ENCODE peak calls at places on chromosomes 6 and 20, in five cellular contexts. N, V, E, S and P are unnamed samples.

GRCh38 chr6:37366910-37367309 is 13.1 kb downstream of the RNF8 start:
- DNase-seq in E (no peak), V (no peak), S (no peak), N (no peak), P (no peak)

GRCh38 chr6:34598725-34599124 is 42.6 kb upstream of the SPDEF start:
- DNase-seq in S (no peak), E (no peak), V (no peak), N (no peak), P (no peak)

GRCh38 chr6:51152594-51152993 is 333.9 kb downstream of the TFAP2B start:
- DNase-seq in E (no peak), V (no peak), N (no peak), S (no peak), P (no peak)

GRCh38 chr20:826695-827323 is 6.7 kb upstream of the FAM110A start:
- DNase-seq in N (no peak), S (no peak), E (no peak), V (no peak), P (no peak)

GRCh38 chr6:132741281-132741680 is 16.4 kb downstream of the VNN2 start:
- DNase-seq in N (no peak), E (no peak), V (no peak), S (no peak), P (no peak)

GRCh38 chr20:63219866-63220521 is 4.1 kb upstream of the YTHDF1 start:
- DNase-seq in S (no peak), V (no peak), N (no peak), E (no peak), P (no peak)

GRCh38 chr6:147204843-147205311 is 660 bp downstream of the STXBP5 start:
- DNase-seq in E (no peak), V (no peak), S (no peak), N (no peak), P (no peak)

GRCh38 chr6:84043555-84043954 is 10.0 kb downstream of the MRAP2 start:
- DNase-seq in N (no peak), V (no peak), S (no peak), E (no peak), P (no peak)

GRCh38 chr6:35635601-35636597 is 52.8 kb downstream of the FKBP5 start:
- DNase-seq in S (no peak), V (no peak), N (no peak), E (no peak), P (no peak)

GRCh38 chr6:17278289-17279061 is 2.7 kb upstream of the RBM24 start:
- DNase-seq in N (no peak), E (no peak), V (no peak), S (peak), P (no peak)

GRCh38 chr6:2178125-2178524 is 67.3 kb downstream of the GMDS start:
- DNase-seq in N (no peak), V (no peak), S (no peak), E (no peak), P (no peak)

GRCh38 chr6:159047896-159048685 is 3.3 kb upstream of the TAGAP start:
- DNase-seq in E (no peak), S (no peak), V (peak), N (no peak), P (no peak)

GRCh38 chr6:139519097-139519496 is 144.6 kb upstream of the CITED2 start:
- DNase-seq in N (no peak), S (no peak), E (no peak), V (no peak), P (no peak)

GRCh38 chr6:109237082-109237985 is 142.0 kb downstream of the CEP57L1 start:
- DNase-seq in N (no peak), V (no peak), E (no peak), S (no peak), P (no peak)

GRCh38 chr6:90860822-90861601 is 274.1 kb upstream of the MAP3K7 start:
- DNase-seq in S (no peak), N (no peak), V (peak), E (no peak), P (no peak)

GRCh38 chr6:40419881-40420705 is 167.1 kb downstream of the LRFN2 start:
- DNase-seq in S (no peak), N (no peak), E (no peak), V (no peak), P (no peak)

GRCh38 chr20:50690979-50691584 is at the start of gene RIPOR3:
- DNase-seq in V (peak), S (no peak), N (no peak), E (no peak), P (no peak)

GRCh38 chr20:41631826-41632225 is 13.6 kb upstream of the CHD6 start:
- DNase-seq in S (no peak), V (peak), N (no peak), E (no peak), P (no peak)

GRCh38 chr6:140071115-140071514 is 696.7 kb upstream of the CITED2 start:
- DNase-seq in N (no peak), E (no peak), V (peak), S (peak), P (no peak)

GRCh38 chr20:2752631-2753455 is 47.6 kb downstream of the CPXM1 start:
- DNase-seq in N (peak), S (no peak), V (peak), E (no peak), P (no peak)

GRCh38 chr6:147531321-147531720 is 22.8 kb downstream of the SAMD5 start:
- DNase-seq in S (no peak), V (no peak), E (no peak), N (no peak), P (no peak)

GRCh38 chr20:3865152-3865886 is 18.7 kb downstream of the MAVS start:
- DNase-seq in S (no peak), V (no peak), E (no peak), N (no peak), P (no peak)

GRCh38 chr20:41245086-41245707 is 72.3 kb downstream of the ZHX3 start:
- DNase-seq in S (no peak), N (no peak), V (no peak), E (no peak), P (no peak)

GRCh38 chr20:10708342-10709185 is 34.8 kb upstream of the JAG1 start:
- DNase-seq in N (no peak), E (no peak), S (peak), V (no peak), P (no peak)

GRCh38 chr6:152094992-152095592 is 287.6 kb downstream of the ESR1 start:
- DNase-seq in V (peak), E (no peak), S (peak), N (peak), P (no peak)

GRCh38 chr6:145546265-145546664 is 189.1 kb downstream of the EPM2A start:
- DNase-seq in E (no peak), S (no peak), V (no peak), N (no peak), P (no peak)

GRCh38 chr20:47487175-47487917 is 14.3 kb upstream of the NCOA3 start:
- DNase-seq in V (no peak), N (no peak), E (no peak), S (no peak), P (peak)

GRCh38 chr6:131867744-131868143 is 59.9 kb downstream of the ENPP1 start:
- DNase-seq in V (no peak), S (no peak), E (no peak), N (no peak), P (no peak)

GRCh38 chr6:113326781-113327180 is 530.4 kb upstream of the MARCKS start:
- DNase-seq in E (no peak), S (no peak), N (no peak), V (no peak), P (no peak)

GRCh38 chr6:163354779-163355431 is 59.6 kb upstream of the QKI start:
- DNase-seq in N (no peak), V (no peak), E (no peak), S (no peak), P (no peak)

GRCh38 chr6:36616888-36617521 is 22.8 kb downstream of the SRSF3 start:
- DNase-seq in V (no peak), E (no peak), N (peak), S (no peak), P (no peak)

GRCh38 chr6:3748208-3748701 is 3.3 kb downstream of the PXDC1 start:
- DNase-seq in E (no peak), S (no peak), V (peak), N (peak), P (peak)

GRCh38 chr6:137873273-137873762 is 6.3 kb downstream of the TNFAIP3 start:
- DNase-seq in S (peak), E (peak), V (peak), N (peak), P (peak)

GRCh38 chr6:125584468-125584939 is 164.9 kb upstream of the HEY2 start:
- DNase-seq in N (no peak), S (peak), V (no peak), E (no peak), P (no peak)

GRCh38 chr20:49400904-49401303 is 81.6 kb downstream of the KCNB1 start:
- DNase-seq in V (no peak), E (no peak), S (no peak), N (no peak), P (no peak)

GRCh38 chr6:50722829-50723562 is 9.7 kb downstream of the TFAP2D start:
- DNase-seq in S (no peak), E (no peak), V (no peak), N (no peak), P (no peak)

GRCh38 chr20:36866681-36867485 is 9.1 kb upstream of the TLDC2 start:
- DNase-seq in N (no peak), E (no peak), V (no peak), S (no peak), P (no peak)

GRCh38 chr6:165721349-165721748 is 58.3 kb upstream of the PDE10A start:
- DNase-seq in E (no peak), S (no peak), N (no peak), V (peak), P (no peak)

GRCh38 chr20:61419501-61419900 is 167.4 kb downstream of the CDH4 start:
- DNase-seq in E (no peak), S (no peak), N (no peak), V (no peak), P (no peak)
- TF ChIP-seq CTCF in E (no peak), S (no peak), N (no peak), V (no peak), P (no peak)

GRCh38 chr6:123211777-123212545 is 215.9 kb downstream of the CLVS2 start:
- DNase-seq in E (no peak), N (no peak), S (no peak), V (no peak), P (no peak)

GRCh38 chr6:123215211-123215610 is 219.2 kb downstream of the CLVS2 start:
- DNase-seq in E (no peak), V (peak), N (no peak), S (no peak), P (no peak)

GRCh38 chr6:123214433-123214832 is 218.4 kb downstream of the CLVS2 start:
- DNase-seq in S (no peak), E (no peak), N (no peak), V (peak), P (no peak)

GRCh38 chr6:123210645-123211044 is 214.6 kb downstream of the CLVS2 start:
- DNase-seq in S (no peak), E (no peak), N (no peak), V (no peak), P (no peak)

GRCh38 chr6:123213921-123214320 is 217.9 kb downstream of the CLVS2 start:
- DNase-seq in N (no peak), S (no peak), E (no peak), V (peak), P (no peak)
- TF ChIP-seq CTCF in N (no peak), S (no peak), E (no peak), V (no peak), P (no peak)

DNA sequence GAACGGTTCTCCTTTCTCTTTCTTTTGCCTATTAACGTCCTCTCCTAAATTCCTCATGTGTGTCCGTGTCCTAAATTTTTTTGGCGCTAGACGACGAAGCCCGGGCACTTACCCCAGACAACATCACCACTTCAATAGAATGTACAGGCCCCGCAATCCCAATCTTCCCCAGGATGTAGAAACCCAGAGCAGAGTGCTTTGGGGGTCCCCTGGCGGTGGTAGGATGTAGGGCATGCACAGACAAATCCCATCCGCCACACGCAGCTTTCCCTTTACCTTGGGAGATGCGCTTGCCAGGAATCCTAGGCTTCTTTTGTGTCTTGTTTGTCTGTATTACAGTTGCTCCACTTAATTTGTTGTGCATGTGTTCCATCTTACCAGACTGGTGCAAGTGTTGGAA is 417.3 kb upstream of the ARID1B start:
- DNase-seq in N (no peak), V (no peak), E (no peak), S (no peak), P (peak)
- TF ChIP-seq CTCF in N (no peak), V (peak), E (no peak), S (no peak), P (peak)

GRCh38 chr20:46183768-46184167 is 65.7 kb downstream of the CD40 start:
- DNase-seq in S (no peak), E (no peak), V (no peak), N (no peak), P (no peak)

GRCh38 chr20:46185353-46185752 is 67.2 kb downstream of the CD40 start:
- DNase-seq in E (no peak), S (no peak), V (no peak), N (no peak), P (no peak)

GRCh38 chr20:46188866-46189265 is 70.8 kb downstream of the CD40 start:
- DNase-seq in S (no peak), E (no peak), V (no peak), N (no peak), P (no peak)

GRCh38 chr20:46182801-46183200 is 64.7 kb downstream of the CD40 start:
- DNase-seq in N (no peak), S (no peak), E (no peak), V (no peak), P (no peak)

DNA sequence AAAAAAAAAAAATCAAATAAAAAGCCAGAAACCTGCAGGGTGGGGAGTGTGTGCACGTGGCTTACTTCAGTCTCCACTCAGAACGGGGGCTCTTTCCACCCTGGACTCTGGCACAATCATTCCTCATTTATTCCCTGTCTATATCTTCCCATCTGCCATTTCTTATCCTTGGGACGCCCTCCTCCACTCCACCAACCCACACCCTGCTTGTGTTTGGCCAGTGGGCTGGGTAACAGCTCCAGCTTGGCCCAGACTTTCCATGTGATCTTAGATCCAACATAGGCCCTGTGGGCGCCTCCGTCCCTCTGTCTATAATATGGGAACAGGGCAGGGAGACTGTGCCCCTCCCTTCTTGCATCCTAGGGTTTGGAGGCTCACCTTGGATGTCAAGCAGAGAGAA is 68.1 kb downstream of the CD40 start:
- DNase-seq in E (no peak), V (no peak), S (no peak), N (no peak), P (no peak)
- TF ChIP-seq CTCF in E (no peak), V (no peak), S (no peak), N (no peak), P (no peak)

GRCh38 chr6:11459002-11459658 is 78.4 kb upstream of the TMEM170B start:
- DNase-seq in E (no peak), N (no peak), S (no peak), V (no peak), P (peak)

GRCh38 chr6:11462742-11463414 is 74.7 kb upstream of the TMEM170B start:
- DNase-seq in N (no peak), E (no peak), S (no peak), V (no peak), P (no peak)

GRCh38 chr6:11458509-11458908 is 79.0 kb upstream of the TMEM170B start:
- DNase-seq in N (no peak), V (no peak), E (no peak), S (no peak), P (no peak)

GRCh38 chr6:11460837-11461661 is 76.5 kb upstream of the TMEM170B start:
- DNase-seq in N (no peak), E (no peak), V (no peak), S (no peak), P (peak)

DNA sequence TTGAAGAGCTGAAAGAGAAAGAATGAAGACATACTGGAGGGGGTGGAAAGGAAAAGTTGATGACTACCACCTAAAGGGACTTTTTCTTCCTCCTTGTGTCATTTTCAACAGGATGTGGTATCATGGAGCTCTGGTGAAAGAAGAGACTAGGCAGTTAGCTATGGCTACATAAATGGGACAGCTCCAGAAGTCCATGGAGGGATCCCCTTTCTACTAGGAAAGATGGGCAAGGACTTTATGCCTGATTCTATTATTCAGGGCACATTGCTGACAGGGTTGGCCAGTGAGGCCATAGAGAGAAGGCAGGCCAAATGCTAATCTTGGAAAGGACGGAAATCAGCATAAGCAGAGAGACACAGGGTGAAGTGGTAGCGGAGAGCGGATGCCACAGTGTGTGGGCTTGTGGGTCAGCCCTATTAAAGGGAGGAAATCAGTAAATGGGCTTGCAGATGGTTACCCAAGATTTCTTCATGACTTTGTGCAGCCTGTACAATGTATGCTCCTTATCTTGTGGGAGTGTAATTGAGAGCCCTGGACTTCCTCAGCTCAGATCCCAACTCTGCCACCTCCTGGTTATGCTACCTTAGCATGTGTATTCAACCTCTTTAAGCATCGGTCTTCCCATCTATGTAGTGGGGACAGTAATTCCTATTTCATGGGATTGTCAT is 77.4 kb upstream of the TMEM170B start:
- DNase-seq in E (no peak), N (peak), V (peak), S (no peak), P (peak)
- TF ChIP-seq CTCF in E (no peak), N (no peak), V (peak), S (peak), P (peak)

DNA sequence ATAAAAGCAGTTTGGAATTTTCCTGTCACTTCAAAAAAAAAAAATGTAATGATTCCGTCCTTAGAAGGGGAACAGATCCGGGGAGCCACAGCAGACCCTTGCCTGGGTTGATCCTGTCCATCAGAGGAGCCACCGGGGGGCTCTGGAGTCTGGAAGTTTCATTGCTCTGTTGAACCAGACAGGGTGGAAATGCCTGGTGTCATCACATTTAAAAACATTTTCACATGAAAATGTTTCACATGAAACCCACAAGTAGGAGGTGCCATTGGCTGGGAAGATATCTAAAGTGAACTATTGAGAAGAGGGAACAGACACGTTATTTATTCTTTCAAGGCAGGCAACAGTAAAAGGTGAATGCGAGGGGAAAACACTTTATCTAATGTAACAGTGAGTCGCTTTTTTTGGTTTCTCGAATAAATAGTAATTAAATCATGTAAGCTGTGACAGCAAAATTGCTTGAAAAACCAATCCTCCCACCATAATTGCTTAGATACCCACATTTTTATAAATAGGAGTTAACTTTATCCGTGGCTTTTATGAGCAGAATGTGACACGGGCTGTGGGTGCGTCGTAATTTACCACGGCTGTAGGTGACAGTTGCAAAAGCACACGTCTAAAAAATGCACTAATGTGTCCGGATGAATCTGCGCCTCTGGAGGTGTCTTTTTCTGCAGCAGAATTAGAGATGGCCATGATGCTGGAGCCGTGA is 323.4 kb downstream of the TAF4 start:
- DNase-seq in E (no peak), S (no peak), N (no peak), V (no peak), P (no peak)
- TF ChIP-seq CTCF in E (no peak), S (no peak), N (no peak), V (no peak), P (no peak)

GRCh38 chr20:38166707-38167233 is 1.7 kb upstream of the TGM2 start:
- DNase-seq in E (no peak), V (no peak), N (no peak), S (no peak), P (no peak)

GRCh38 chr20:38167466-38167850 is 2.4 kb upstream of the TGM2 start:
- DNase-seq in S (no peak), E (no peak), N (no peak), V (no peak), P (no peak)

GRCh38 chr20:38169636-38170035 is 4.6 kb upstream of the TGM2 start:
- DNase-seq in V (no peak), N (no peak), E (no peak), S (no peak), P (no peak)

GRCh38 chr20:38168791-38169589 is 3.9 kb upstream of the TGM2 start:
- DNase-seq in E (no peak), S (no peak), V (no peak), N (no peak), P (no peak)

GRCh38 chr20:38167851-38168760 is 3.0 kb upstream of the TGM2 start:
- DNase-seq in V (no peak), S (peak), E (no peak), N (peak), P (no peak)
- TF ChIP-seq CTCF in V (no peak), S (no peak), E (no peak), N (no peak), P (no peak)

GRCh38 chr6:105798057-105798456 is 288.1 kb upstream of the PRDM1 start:
- DNase-seq in N (no peak), E (no peak), S (no peak), V (peak), P (no peak)
- TF ChIP-seq CTCF in N (no peak), E (no peak), S (no peak), V (no peak), P (no peak)